ENCODE peak calls at places on chromosomes 7 and 10, in five cellular contexts. N is choroid plexus epithelial cell, C is colonic mucosa, H is left lung, E is cardiac muscle cell. X is an unnamed sample.

GRCh38 chr7:109282726-109283125 is 713.1 kb downstream of the DNAJB9 start:
- DNase-seq in E (peak), H (no peak), N (peak), C (no peak), X (no peak)

GRCh38 chr7:140049339-140050024 is 13.3 kb downstream of the PARP12 start:
- DNase-seq in E (no peak), C (peak), N (no peak), H (no peak), X (no peak)

GRCh38 chr10:35331894-35332640 is 4.2 kb upstream of the CCNY start:
- DNase-seq in H (no peak), N (peak), E (peak), C (no peak), X (peak)

GRCh38 chr7:80070391-80070790 is 64.2 kb upstream of the GNAI1 start:
- DNase-seq in C (no peak), H (no peak), E (no peak), N (peak), X (peak)

GRCh38 chr10:91061187-91061586 is 140.3 kb upstream of the ANKRD1 start:
- DNase-seq in H (no peak), E (no peak), N (no peak), C (no peak), X (no peak)

GRCh38 chr7:91344248-91344647 is 80.0 kb downstream of the FZD1 start:
- DNase-seq in N (no peak), E (no peak), C (no peak), H (no peak), X (no peak)

GRCh38 chr10:32205666-32206065 is 141.3 kb downstream of the EPC1 start:
- DNase-seq in E (no peak), H (no peak), C (no peak), N (no peak), X (peak)

GRCh38 chr7:37510043-37510634 is 61.5 kb upstream of the ELMO1 start:
- DNase-seq in N (peak), C (no peak), E (peak), H (no peak), X (no peak)

GRCh38 chr10:124545346-124545745 is 83.7 kb downstream of the LHPP start:
- DNase-seq in C (peak), N (no peak), E (no peak), H (no peak), X (no peak)

GRCh38 chr10:77392851-77393250 is 244.8 kb downstream of the KCNMA1 start:
- DNase-seq in H (peak), C (no peak), E (no peak), N (peak), X (peak)

GRCh38 chr7:140176271-140176701 is 497 bp downstream of the KDM7A start:
- DNase-seq in H (no peak), C (no peak), E (peak), N (no peak), X (no peak)

GRCh38 chr7:134174797-134175261 is 47.7 kb downstream of the LRGUK start:
- DNase-seq in E (no peak), N (peak), H (no peak), C (no peak), X (peak)

GRCh38 chr10:17801507-17801906 is 7.6 kb upstream of the MRC1 start:
- DNase-seq in E (no peak), N (no peak), C (peak), H (no peak), X (no peak)

GRCh38 chr7:76337147-76337546 is 21.6 kb downstream of the YWHAG start:
- DNase-seq in H (no peak), E (no peak), C (no peak), N (no peak), X (no peak)

DNA sequence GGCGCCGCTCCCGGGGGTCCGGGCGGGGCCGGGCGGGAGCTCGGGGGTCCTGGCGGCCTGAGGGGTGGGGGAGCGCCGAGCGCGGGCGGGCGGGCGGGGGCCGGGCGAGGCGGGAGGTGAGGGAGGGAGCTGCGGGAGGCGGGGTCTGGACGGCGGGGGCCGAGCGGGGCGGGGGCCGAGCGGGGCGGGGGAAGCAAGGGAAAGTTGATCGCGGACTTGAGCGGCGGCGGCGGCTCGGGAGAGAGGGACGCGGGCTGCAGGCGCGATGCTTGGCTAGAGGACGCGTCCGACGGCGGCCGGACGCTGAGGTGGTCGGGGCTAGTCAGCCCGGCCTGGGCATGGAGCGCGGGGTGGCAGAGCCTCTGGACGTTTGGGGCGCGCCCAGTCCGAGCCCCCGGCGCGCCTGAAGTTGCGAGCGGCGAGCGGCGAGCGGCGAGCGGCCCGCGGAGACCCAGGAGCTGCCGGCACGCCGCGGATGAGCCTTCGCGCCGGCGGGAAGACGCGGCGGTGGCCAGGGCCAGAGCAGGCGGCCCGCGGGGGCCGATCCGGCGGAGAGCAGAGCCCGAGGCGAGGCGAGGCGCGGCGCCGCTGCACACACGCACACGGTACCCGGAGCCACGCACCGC is at the start of gene CDH23:
- DNase-seq in C (no peak), E (peak), N (no peak), H (no peak), X (no peak)
- H3K4me3 ChIP-seq in C (peak), E (peak), N (peak), H (peak), X (no peak)

GRCh38 chr10:95818010-95818409 is 62.0 kb downstream of the ENTPD1 start:
- DNase-seq in H (no peak), N (no peak), C (no peak), E (no peak), X (no peak)
- TF ChIP-seq CTCF in H (no peak), N (no peak), C (no peak), E (no peak), X (no peak)

GRCh38 chr10:43274011-43274410 is 7.1 kb upstream of the RASGEF1A start:
- DNase-seq in E (no peak), N (no peak), H (peak), C (no peak), X (no peak)
- H3K4me3 ChIP-seq in E (no peak), N (no peak), H (no peak), C (no peak), X (no peak)

DNA sequence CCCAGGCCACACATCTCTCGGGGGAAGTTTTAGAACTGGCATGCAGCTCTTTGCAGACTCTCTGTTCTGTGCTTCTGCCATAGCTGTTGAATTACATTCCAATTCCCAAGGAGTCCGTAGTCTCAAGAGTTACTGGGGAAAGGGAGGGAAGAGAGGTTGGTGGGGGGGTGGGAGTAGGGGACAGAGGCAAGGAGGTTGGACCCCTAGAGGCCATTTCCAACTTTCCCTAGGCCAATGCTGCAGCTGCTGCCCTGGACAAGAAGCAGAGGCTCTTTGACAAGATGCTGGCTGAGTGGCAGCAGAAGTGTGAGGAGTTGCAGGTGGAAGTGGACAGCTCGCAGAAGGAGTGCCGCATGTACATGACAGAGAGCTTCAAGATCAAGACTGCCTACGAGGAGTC is 23.8 kb downstream of the MYH16 start:
- DNase-seq in H (no peak), C (no peak), E (no peak), N (no peak), X (no peak)
- TF ChIP-seq CTCF in H (no peak), C (no peak), E (no peak), N (no peak), X (no peak)

GRCh38 chr7:130938661-130939060 is 204.7 kb upstream of the KLF14 start:
- DNase-seq in C (no peak), H (no peak), E (no peak), N (no peak), X (peak)
- H3K4me3 ChIP-seq in C (no peak), H (no peak), E (no peak), N (no peak), X (peak)

DNA sequence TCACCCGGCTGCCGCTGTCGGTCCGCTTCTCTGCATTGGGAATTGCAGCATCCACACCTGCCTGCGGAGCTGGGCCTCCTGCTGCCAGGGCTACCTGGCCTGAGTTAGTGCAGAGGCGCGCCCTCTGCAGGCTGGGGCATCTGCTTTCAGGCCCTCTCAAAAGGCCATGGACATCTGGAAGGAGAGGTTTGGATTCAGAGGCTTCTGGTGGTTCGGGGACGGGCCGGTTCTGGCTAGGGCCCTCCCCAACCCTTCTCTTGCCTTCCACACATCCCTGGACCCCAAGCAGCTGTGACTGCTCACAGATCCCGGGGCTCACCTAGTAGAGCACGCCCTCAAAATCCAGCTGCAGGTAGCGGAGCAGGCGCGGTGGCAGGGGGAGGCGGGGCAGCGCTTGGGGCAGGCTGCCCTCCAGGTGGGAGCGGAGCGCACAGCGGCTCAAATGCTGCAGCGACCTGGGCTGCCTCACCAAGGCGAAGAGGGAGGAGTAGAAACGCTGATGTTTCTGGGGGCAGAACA is 8.4 kb upstream of the GBX1 start:
- DNase-seq in H (no peak), N (no peak), E (no peak), C (no peak), X (no peak)
- TF ChIP-seq CTCF in H (no peak), N (no peak), E (no peak), C (no peak), X (no peak)

DNA sequence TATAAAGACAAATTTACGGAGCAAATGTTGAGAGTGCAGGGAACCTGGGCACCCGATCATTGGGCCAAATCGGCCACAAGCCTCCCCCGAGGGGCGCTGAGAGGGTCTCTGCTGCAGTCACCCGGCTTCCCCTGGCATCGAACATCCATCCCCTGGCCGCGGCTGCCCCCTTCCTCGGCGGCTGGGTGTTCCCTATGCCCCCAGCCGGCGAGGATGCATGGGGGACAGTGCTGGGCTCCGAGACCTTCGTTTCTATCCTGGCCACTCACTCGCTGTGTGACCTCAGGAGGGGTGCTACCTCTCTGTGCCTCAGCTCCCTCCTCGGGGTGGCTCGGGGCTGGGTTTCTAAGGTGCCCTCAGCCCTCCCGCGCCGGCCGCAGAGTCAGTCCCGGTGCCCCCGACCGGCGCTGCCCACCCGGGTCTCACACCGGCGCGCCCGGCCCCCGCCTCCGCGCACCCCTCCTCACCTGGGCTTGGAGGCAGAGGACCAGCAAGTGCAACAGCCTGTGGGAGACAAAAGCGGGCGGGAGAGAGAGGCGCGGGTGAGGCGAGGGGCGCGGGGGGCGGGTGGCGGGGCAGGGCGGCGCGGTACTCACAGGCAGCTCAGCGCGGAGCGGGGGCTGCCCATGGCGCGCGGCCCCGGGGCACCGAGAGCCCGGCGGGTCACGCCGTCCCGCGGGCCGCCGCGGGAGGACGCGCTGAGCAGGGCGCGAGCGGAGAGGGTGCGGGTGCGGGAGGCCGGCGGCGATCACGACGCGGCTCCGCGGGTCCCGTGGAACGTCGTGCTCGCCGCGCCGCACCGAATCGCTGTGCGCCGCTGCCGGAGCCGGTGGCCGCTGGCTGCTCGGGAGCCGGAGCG is at the start of gene FGF8:
- DNase-seq in N (no peak), E (peak), C (no peak), H (no peak), X (no peak)
- H3K4me3 ChIP-seq in N (no peak), E (peak), C (no peak), H (no peak), X (no peak)

DNA sequence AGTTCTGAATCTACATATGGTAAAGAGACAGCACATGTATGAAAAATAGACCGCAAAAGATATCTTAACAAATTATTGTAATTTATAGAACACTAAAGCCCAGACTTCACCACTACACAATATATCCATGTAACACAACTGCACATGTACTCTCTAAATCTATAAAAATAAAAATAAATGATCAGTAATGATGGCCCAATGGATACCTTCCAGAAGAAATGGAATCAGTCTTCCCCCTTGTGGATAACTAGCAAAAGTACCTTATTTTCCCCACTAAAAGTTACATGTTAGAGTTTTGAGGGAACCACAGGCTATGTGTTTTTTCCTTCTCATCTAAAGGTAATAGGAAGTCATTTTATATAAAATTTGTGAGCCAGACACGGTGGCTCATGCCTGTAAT is 25.7 kb downstream of the C7orf25 start:
- DNase-seq in H (no peak), C (no peak), N (peak), E (no peak), X (peak)
- TF ChIP-seq CTCF in H (peak), C (no peak), N (peak), E (peak), X (peak)

GRCh38 chr10:33208166-33208565 is 126.3 kb downstream of the NRP1 start:
- DNase-seq in C (no peak), E (no peak), N (no peak), H (no peak), X (no peak)
- H3K4me3 ChIP-seq in C (no peak), E (no peak), N (no peak), H (no peak), X (no peak)